ENCODE peak calls at places on chromosomes 12 and 14, in six cellular contexts. One of them, this sample, is unnamed.

GRCh38 chr14:63295991-63296630 is 22.6 kb downstream of the GPHB5 start:
- DNase-seq in C1 segment of cervical spinal cord: no peak
- DNase-seq in foreskin fibroblast: no peak
- DNase-seq in cardiac muscle cell: no peak
- DNase-seq in lower lobe of right lung: no peak
- DNase-seq in HCT116: no peak
- DNase-seq in this sample: no peak

GRCh38 chr12:98418357-98419075 is 96.9 kb upstream of the TMPO start:
- DNase-seq in C1 segment of cervical spinal cord: no peak
- DNase-seq in foreskin fibroblast: peak
- DNase-seq in cardiac muscle cell: peak
- DNase-seq in lower lobe of right lung: peak
- DNase-seq in HCT116: no peak
- DNase-seq in this sample: no peak

GRCh38 chr14:65238456-65238855 is 136.1 kb upstream of the MAX start:
- DNase-seq in C1 segment of cervical spinal cord: no peak
- DNase-seq in foreskin fibroblast: peak
- DNase-seq in cardiac muscle cell: peak
- DNase-seq in lower lobe of right lung: no peak
- DNase-seq in HCT116: no peak
- DNase-seq in this sample: no peak

GRCh38 chr14:60637490-60638452 is 11.5 kb downstream of the SIX1 start:
- DNase-seq in C1 segment of cervical spinal cord: no peak
- DNase-seq in foreskin fibroblast: no peak
- DNase-seq in cardiac muscle cell: peak
- DNase-seq in lower lobe of right lung: no peak
- DNase-seq in HCT116: no peak
- DNase-seq in this sample: no peak

GRCh38 chr12:93571360-93571853 is 1.1 kb upstream of the SOCS2 start:
- DNase-seq in C1 segment of cervical spinal cord: no peak
- DNase-seq in foreskin fibroblast: peak
- DNase-seq in cardiac muscle cell: peak
- DNase-seq in lower lobe of right lung: peak
- DNase-seq in HCT116: peak
- DNase-seq in this sample: peak

GRCh38 chr12:105235299-105235746 is 651 bp downstream of the APPL2 start:
- DNase-seq in C1 segment of cervical spinal cord: no peak
- DNase-seq in foreskin fibroblast: no peak
- DNase-seq in cardiac muscle cell: no peak
- DNase-seq in lower lobe of right lung: no peak
- DNase-seq in HCT116: no peak
- DNase-seq in this sample: no peak

GRCh38 chr14:85191986-85192385 is 338.0 kb upstream of the FLRT2 start:
- DNase-seq in C1 segment of cervical spinal cord: no peak
- DNase-seq in foreskin fibroblast: no peak
- DNase-seq in cardiac muscle cell: no peak
- DNase-seq in lower lobe of right lung: no peak
- DNase-seq in HCT116: no peak
- DNase-seq in this sample: no peak

GRCh38 chr12:131105736-131106356 is 152.1 kb downstream of the ADGRD1 start:
- DNase-seq in C1 segment of cervical spinal cord: no peak
- DNase-seq in foreskin fibroblast: no peak
- DNase-seq in cardiac muscle cell: no peak
- DNase-seq in lower lobe of right lung: no peak
- DNase-seq in HCT116: no peak
- DNase-seq in this sample: no peak

GRCh38 chr14:102947321-102948103 is 25.0 kb downstream of the AMN start:
- DNase-seq in C1 segment of cervical spinal cord: no peak
- DNase-seq in foreskin fibroblast: no peak
- DNase-seq in cardiac muscle cell: no peak
- DNase-seq in lower lobe of right lung: peak
- DNase-seq in HCT116: no peak
- DNase-seq in this sample: no peak

GRCh38 chr12:916712-917445 is 32.6 kb downstream of the RAD52 start:
- DNase-seq in C1 segment of cervical spinal cord: no peak
- DNase-seq in foreskin fibroblast: no peak
- DNase-seq in cardiac muscle cell: no peak
- DNase-seq in lower lobe of right lung: no peak
- DNase-seq in HCT116: no peak
- DNase-seq in this sample: no peak

GRCh38 chr14:22646570-22647254 is 2.6 kb upstream of the OR6J1 start:
- DNase-seq in C1 segment of cervical spinal cord: no peak
- DNase-seq in foreskin fibroblast: peak
- DNase-seq in cardiac muscle cell: peak
- DNase-seq in lower lobe of right lung: no peak
- DNase-seq in HCT116: no peak
- DNase-seq in this sample: no peak

GRCh38 chr14:94304243-94304642 is 11.2 kb upstream of the SERPINA10 start:
- DNase-seq in C1 segment of cervical spinal cord: no peak
- DNase-seq in foreskin fibroblast: no peak
- DNase-seq in cardiac muscle cell: no peak
- DNase-seq in lower lobe of right lung: no peak
- DNase-seq in HCT116: no peak
- DNase-seq in this sample: no peak

GRCh38 chr14:49586673-49587460 is 687 bp upstream of the RPS29 start:
- DNase-seq in C1 segment of cervical spinal cord: no peak
- DNase-seq in foreskin fibroblast: peak
- DNase-seq in cardiac muscle cell: peak
- DNase-seq in lower lobe of right lung: no peak
- DNase-seq in HCT116: peak
- DNase-seq in this sample: no peak

GRCh38 chr12:42482820-42483533 is 106.6 kb downstream of the PRICKLE1 start:
- DNase-seq in C1 segment of cervical spinal cord: no peak
- DNase-seq in foreskin fibroblast: peak
- DNase-seq in cardiac muscle cell: peak
- DNase-seq in lower lobe of right lung: peak
- DNase-seq in HCT116: no peak
- DNase-seq in this sample: peak

GRCh38 chr12:52364901-52365489 is 2.3 kb downstream of the KRT85 start:
- DNase-seq in C1 segment of cervical spinal cord: no peak
- DNase-seq in foreskin fibroblast: no peak
- DNase-seq in cardiac muscle cell: no peak
- DNase-seq in lower lobe of right lung: no peak
- DNase-seq in HCT116: no peak
- DNase-seq in this sample: no peak

GRCh38 chr12:117408161-117408791 is 46.9 kb upstream of the NOS1 start:
- DNase-seq in C1 segment of cervical spinal cord: no peak
- DNase-seq in foreskin fibroblast: no peak
- DNase-seq in cardiac muscle cell: peak
- DNase-seq in lower lobe of right lung: peak
- DNase-seq in HCT116: no peak
- DNase-seq in this sample: peak

GRCh38 chr12:115227137-115227615 is 543.2 kb upstream of the TBX3 start:
- DNase-seq in C1 segment of cervical spinal cord: no peak
- DNase-seq in foreskin fibroblast: peak
- DNase-seq in cardiac muscle cell: peak
- DNase-seq in lower lobe of right lung: no peak
- DNase-seq in HCT116: peak
- DNase-seq in this sample: no peak

GRCh38 chr14:52395728-52396127 is 81.6 kb downstream of the PTGER2 start:
- DNase-seq in C1 segment of cervical spinal cord: no peak
- DNase-seq in foreskin fibroblast: no peak
- DNase-seq in cardiac muscle cell: no peak
- DNase-seq in lower lobe of right lung: no peak
- DNase-seq in HCT116: no peak
- DNase-seq in this sample: no peak

GRCh38 chr14:81323621-81324400 is 76.3 kb downstream of the STON2 start:
- DNase-seq in C1 segment of cervical spinal cord: no peak
- DNase-seq in foreskin fibroblast: no peak
- DNase-seq in cardiac muscle cell: no peak
- DNase-seq in lower lobe of right lung: peak
- DNase-seq in HCT116: peak
- DNase-seq in this sample: no peak

GRCh38 chr12:111636209-111636928 is 37.3 kb upstream of the ATXN2 start:
- DNase-seq in C1 segment of cervical spinal cord: no peak
- DNase-seq in foreskin fibroblast: peak
- DNase-seq in cardiac muscle cell: peak
- DNase-seq in lower lobe of right lung: peak
- DNase-seq in HCT116: no peak
- DNase-seq in this sample: peak

GRCh38 chr12:109383240-109383639 is 35.5 kb downstream of the MYO1H start:
- DNase-seq in C1 segment of cervical spinal cord: no peak
- DNase-seq in foreskin fibroblast: no peak
- DNase-seq in cardiac muscle cell: no peak
- DNase-seq in lower lobe of right lung: no peak
- DNase-seq in HCT116: no peak
- DNase-seq in this sample: no peak

GRCh38 chr14:33675415-33676130 is 275.3 kb downstream of the EGLN3 start:
- DNase-seq in C1 segment of cervical spinal cord: no peak
- DNase-seq in foreskin fibroblast: no peak
- DNase-seq in cardiac muscle cell: no peak
- DNase-seq in lower lobe of right lung: no peak
- DNase-seq in HCT116: no peak
- DNase-seq in this sample: no peak

GRCh38 chr14:34699873-34700621 is 14.3 kb downstream of the CFL2 start:
- DNase-seq in C1 segment of cervical spinal cord: no peak
- DNase-seq in foreskin fibroblast: peak
- DNase-seq in cardiac muscle cell: peak
- DNase-seq in lower lobe of right lung: no peak
- DNase-seq in HCT116: peak
- DNase-seq in this sample: no peak

GRCh38 chr12:132151145-132151765 is 7.0 kb downstream of the NOC4L start:
- DNase-seq in C1 segment of cervical spinal cord: no peak
- DNase-seq in foreskin fibroblast: no peak
- DNase-seq in cardiac muscle cell: no peak
- DNase-seq in lower lobe of right lung: peak
- DNase-seq in HCT116: no peak
- DNase-seq in this sample: no peak

GRCh38 chr12:11832100-11832499 is 182.6 kb downstream of the ETV6 start:
- DNase-seq in C1 segment of cervical spinal cord: no peak
- DNase-seq in foreskin fibroblast: no peak
- DNase-seq in cardiac muscle cell: no peak
- DNase-seq in lower lobe of right lung: no peak
- DNase-seq in HCT116: no peak
- DNase-seq in this sample: no peak

GRCh38 chr14:85342858-85343607 is 186.9 kb upstream of the FLRT2 start:
- DNase-seq in C1 segment of cervical spinal cord: no peak
- DNase-seq in foreskin fibroblast: peak
- DNase-seq in cardiac muscle cell: peak
- DNase-seq in lower lobe of right lung: no peak
- DNase-seq in HCT116: no peak
- DNase-seq in this sample: no peak

GRCh38 chr14:32900602-32901001 is 38.1 kb upstream of the NPAS3 start:
- DNase-seq in C1 segment of cervical spinal cord: no peak
- DNase-seq in foreskin fibroblast: no peak
- DNase-seq in cardiac muscle cell: peak
- DNase-seq in lower lobe of right lung: no peak
- DNase-seq in HCT116: no peak
- DNase-seq in this sample: no peak

GRCh38 chr12:69672195-69672594 is 26.9 kb downstream of the BEST3 start:
- DNase-seq in C1 segment of cervical spinal cord: no peak
- DNase-seq in foreskin fibroblast: no peak
- DNase-seq in cardiac muscle cell: no peak
- DNase-seq in lower lobe of right lung: no peak
- DNase-seq in HCT116: no peak
- DNase-seq in this sample: no peak

GRCh38 chr12:120240495-120240833 is 25.1 kb downstream of the PXN start:
- DNase-seq in C1 segment of cervical spinal cord: no peak
- DNase-seq in foreskin fibroblast: no peak
- DNase-seq in cardiac muscle cell: no peak
- DNase-seq in lower lobe of right lung: no peak
- DNase-seq in HCT116: no peak
- DNase-seq in this sample: no peak

GRCh38 chr12:125110641-125111360 is 45.6 kb downstream of the AACS start:
- DNase-seq in C1 segment of cervical spinal cord: no peak
- DNase-seq in foreskin fibroblast: peak
- DNase-seq in cardiac muscle cell: peak
- DNase-seq in lower lobe of right lung: no peak
- DNase-seq in HCT116: no peak
- DNase-seq in this sample: no peak

GRCh38 chr12:13195848-13196301 is 651 bp upstream of the EMP1 start:
- DNase-seq in C1 segment of cervical spinal cord: no peak
- DNase-seq in foreskin fibroblast: peak
- DNase-seq in cardiac muscle cell: peak
- DNase-seq in lower lobe of right lung: no peak
- DNase-seq in HCT116: no peak
- DNase-seq in this sample: no peak

GRCh38 chr14:37202812-37203211 is 5.1 kb downstream of the MIPOL1 start:
- DNase-seq in C1 segment of cervical spinal cord: no peak
- DNase-seq in foreskin fibroblast: no peak
- DNase-seq in cardiac muscle cell: no peak
- DNase-seq in lower lobe of right lung: no peak
- DNase-seq in HCT116: no peak
- DNase-seq in this sample: no peak